ENCODE peak calls at places on chromosomes 5 and 9, in five cellular contexts. O is upper lobe of left lung, V is K562, Y is HepG2, G is GM12878. I is an unnamed sample.

GRCh38 chr5:146066968-146067367 is 38.4 kb downstream of the PLAC8L1 start:
- ATAC-seq in O (no peak), V (peak; percentile 73), Y (no peak), G (peak; percentile 16), I (no peak)

GRCh38 chr5:61768692-61769281 is 436.7 kb downstream of the ZSWIM6 start:
- ATAC-seq in O (no peak), Y (peak; percentile 100), G (peak; percentile 98), V (peak; percentile 100), I (no peak)

GRCh38 chr5:170720179-170720578 is 63.3 kb upstream of the GABRP start:
- ATAC-seq in G (no peak), O (no peak), V (no peak), Y (no peak), I (no peak)

GRCh38 chr9:130263601-130264413 is 1.8 kb upstream of the HMCN2 start:
- ATAC-seq in V (no peak), G (no peak), Y (peak; percentile 27), O (no peak), I (no peak)

GRCh38 chr5:14450055-14450524 is 131.5 kb upstream of the OTULINL start:
- ATAC-seq in V (peak; percentile 57), G (no peak), Y (no peak), O (no peak), I (peak; percentile 88)

GRCh38 chr5:60248900-60249299 is 355.4 kb upstream of the PDE4D start:
- ATAC-seq in G (peak; percentile 89), O (no peak), Y (no peak), V (no peak), I (peak; percentile 72)

GRCh38 chr9:1979815-1980367 is 35.3 kb upstream of the SMARCA2 start:
- ATAC-seq in G (peak; percentile 35), O (peak; percentile 72), Y (no peak), V (no peak), I (peak; percentile 67)

GRCh38 chr9:101650096-101650495 is 55.3 kb upstream of the PPP3R2 start:
- ATAC-seq in G (peak; percentile 73), O (no peak), Y (no peak), V (no peak), I (no peak)

GRCh38 chr9:107707915-107708441 is 218.4 kb upstream of the KLF4 start:
- ATAC-seq in O (no peak), Y (no peak), V (peak; percentile 93), G (no peak), I (no peak)

GRCh38 chr5:147290261-147290660 is 55.4 kb downstream of the STK32A start:
- ATAC-seq in O (peak; percentile 87), G (no peak), Y (no peak), V (no peak), I (no peak)

GRCh38 chr9:77892171-77892570 is 139.4 kb downstream of the GNAQ start:
- ATAC-seq in Y (no peak), V (peak; percentile 74), O (no peak), G (peak; percentile 96), I (no peak)

GRCh38 chr5:160638141-160638742 is 213.8 kb downstream of the ATP10B start:
- ATAC-seq in Y (no peak), V (no peak), G (no peak), O (no peak), I (no peak)

GRCh38 chr5:6659941-6660684 is 26.9 kb downstream of the SRD5A1 start:
- ATAC-seq in V (no peak), G (peak; percentile 90), Y (no peak), O (no peak), I (no peak)

GRCh38 chr5:62931081-62931480 is 352.5 kb downstream of the LRRC70 start:
- ATAC-seq in V (no peak), G (no peak), O (no peak), Y (no peak), I (no peak)

GRCh38 chr5:34499001-34499734 is 157.0 kb upstream of the RAI14 start:
- ATAC-seq in V (no peak), Y (no peak), O (peak; percentile 63), G (peak; percentile 95), I (peak; percentile 78)

GRCh38 chr9:110880123-110880522 is 158.1 kb downstream of the LPAR1 start:
- ATAC-seq in V (no peak), O (no peak), G (no peak), Y (no peak), I (peak; percentile 52)

GRCh38 chr5:131672791-131673190 is 37.8 kb upstream of the RAPGEF6 start:
- ATAC-seq in Y (no peak), O (no peak), V (no peak), G (peak; percentile 37), I (peak; percentile 60)

GRCh38 chr5:39760385-39761198 is 335.8 kb upstream of the DAB2 start:
- ATAC-seq in V (no peak), O (no peak), G (no peak), Y (no peak), I (peak; percentile 93)

GRCh38 chr5:1668141-1668721 is 131.4 kb downstream of the MRPL36 start:
- ATAC-seq in V (peak; percentile 70), Y (peak; percentile 81), O (peak; percentile 27), G (no peak), I (no peak)

DNA sequence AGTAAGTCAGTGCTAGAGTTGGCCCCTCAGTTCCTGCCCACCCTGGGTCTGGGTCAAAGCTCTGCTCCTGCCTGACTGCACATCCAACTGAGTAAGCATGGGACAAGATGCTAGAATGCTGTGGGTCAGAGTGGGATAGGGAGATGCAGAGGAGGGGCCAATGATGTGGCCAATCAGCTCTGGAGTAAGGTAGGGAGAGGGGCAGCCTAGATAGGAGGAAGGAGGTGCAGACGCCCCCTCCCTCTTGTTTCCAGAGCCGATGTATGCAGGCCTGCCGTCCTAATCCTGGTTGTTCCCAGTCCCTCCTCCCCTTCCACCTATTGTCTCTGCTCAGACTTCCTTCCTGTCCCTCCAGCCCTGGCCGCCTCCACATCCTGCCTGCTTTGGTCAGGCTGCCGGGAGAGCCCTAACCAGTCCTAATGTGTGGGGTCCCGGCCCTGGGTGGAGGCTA is 1.3 kb downstream of the ARAP3 start:
- ATAC-seq in O (peak; percentile 61), G (no peak), V (peak; percentile 9), Y (peak; percentile 60), I (peak; percentile 23)
- H3K4me3 ChIP-seq in O (peak overlapping the region; percentile 78), G (no peak overlapping the region), V (peak overlapping the region; percentile 36), Y (no peak overlapping the region), I (peak overlapping the region; percentile 64)

GRCh38 chr5:662751-663435 is 30.3 kb downstream of the TPPP start:
- ATAC-seq in Y (no peak), O (no peak), V (no peak), G (no peak), I (no peak)

GRCh38 chr5:664994-665360 is 28.2 kb downstream of the TPPP start:
- ATAC-seq in G (no peak), O (no peak), V (no peak), Y (no peak), I (no peak)

GRCh38 chr5:663436-664342 is 29.5 kb downstream of the TPPP start:
- ATAC-seq in G (no peak), O (no peak), Y (peak; percentile 41), V (no peak), I (peak; percentile 25)

GRCh38 chr5:665541-665955 is 27.6 kb downstream of the TPPP start:
- ATAC-seq in Y (no peak), G (no peak), V (peak; percentile 67), O (no peak), I (no peak)

DNA sequence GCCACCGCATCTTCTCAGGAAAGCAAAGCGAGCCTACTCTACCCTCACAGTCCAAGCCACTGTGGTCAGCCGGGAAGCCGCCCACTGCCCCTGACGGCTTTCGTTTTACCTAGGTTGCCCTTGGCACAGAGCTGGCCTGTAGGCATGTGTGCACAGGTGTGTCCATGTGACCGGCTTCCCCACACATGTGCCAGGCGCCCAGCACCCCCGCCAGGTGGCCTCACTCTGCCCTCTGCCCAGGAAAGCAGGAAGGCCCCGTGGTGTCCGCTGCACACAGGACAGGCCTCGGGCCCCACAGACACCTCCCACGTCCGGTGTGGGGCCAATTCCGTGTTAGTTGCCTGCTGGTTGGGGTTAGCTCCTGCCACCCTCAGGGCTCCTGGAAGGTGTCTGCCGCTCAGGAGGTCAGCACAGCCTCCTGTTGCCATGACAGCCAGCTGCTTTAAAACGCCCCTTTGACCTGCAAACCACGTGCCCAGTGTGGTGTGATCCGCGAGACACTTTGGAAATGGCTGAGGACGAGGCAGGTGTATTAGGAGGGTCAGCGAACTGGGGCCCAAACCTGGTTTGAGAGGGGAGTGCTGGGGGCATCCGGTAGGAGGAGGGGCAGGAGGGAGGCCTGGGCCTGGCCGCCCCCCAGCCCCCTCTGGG is 28.7 kb downstream of the TPPP start:
- ATAC-seq in O (no peak), Y (no peak), G (no peak), V (no peak), I (no peak)
- H3K36me3 ChIP-seq in O (peaks cover 41% of the 10 kb centered on the region), Y (peaks cover 47% of the 10 kb centered on the region), G (peaks cover 18% of the 10 kb centered on the region), V (peaks cover 78% of the 10 kb centered on the region), I (peaks cover 69% of the 10 kb centered on the region)

GRCh38 chr5:119426059-119426458 is 26.2 kb upstream of the HSD17B4 start:
- ATAC-seq in O (no peak), V (no peak), G (no peak), Y (no peak), I (no peak)

DNA sequence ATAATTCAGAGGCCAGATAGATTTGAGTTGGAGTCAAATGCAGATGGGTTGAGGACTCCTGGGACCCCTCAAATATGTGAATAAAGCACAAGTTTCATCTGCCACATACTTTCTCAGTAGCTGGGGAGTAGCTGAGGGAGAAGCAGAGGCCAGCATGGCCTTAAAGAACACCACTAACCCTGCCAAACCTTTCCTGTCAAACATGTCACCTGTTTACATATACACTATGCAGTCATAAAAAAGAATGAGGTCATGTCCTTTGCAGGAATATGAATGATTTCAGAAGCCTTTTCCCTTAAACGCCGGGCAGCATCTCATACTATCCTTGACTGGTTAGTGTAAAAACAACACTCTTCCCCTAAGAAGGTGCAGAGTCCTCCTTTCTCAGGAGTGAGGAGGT is 25.2 kb upstream of the HSD17B4 start:
- ATAC-seq in Y (no peak), V (peak; percentile 61), G (no peak), O (no peak), I (no peak)
- TF ChIP-seq EP300 in Y (no peak), V (no peak), G (no peak), O (peak; percentile 37), I (no peak)

DNA sequence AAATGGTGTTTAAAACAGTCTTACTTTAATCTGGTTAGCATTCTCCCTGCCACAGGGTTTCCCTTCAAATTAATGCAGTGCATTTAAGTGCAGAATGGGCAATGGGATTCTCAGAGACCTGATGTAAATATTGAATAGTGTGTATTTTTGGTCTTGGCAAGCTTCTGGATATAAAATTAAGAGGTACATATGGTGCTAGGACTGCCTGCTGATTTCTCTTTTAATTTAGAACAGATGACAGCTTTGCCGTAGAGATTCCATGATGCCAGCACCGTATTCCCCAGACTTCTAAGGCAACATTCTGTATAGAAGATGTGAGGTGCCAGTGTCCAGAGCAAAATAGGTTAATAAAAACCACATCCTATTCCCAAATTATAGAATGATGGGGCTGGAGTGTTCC is 1.9 kb downstream of the MTAP start:
- ATAC-seq in O (no peak), G (no peak), Y (no peak), V (no peak), I (no peak)
- H3K4me3 ChIP-seq in O (peak overlapping the region; percentile 86), G (peak overlapping the region; percentile 84), Y (peak overlapping the region; percentile 83), V (no peak overlapping the region), I (no peak overlapping the region)

DNA sequence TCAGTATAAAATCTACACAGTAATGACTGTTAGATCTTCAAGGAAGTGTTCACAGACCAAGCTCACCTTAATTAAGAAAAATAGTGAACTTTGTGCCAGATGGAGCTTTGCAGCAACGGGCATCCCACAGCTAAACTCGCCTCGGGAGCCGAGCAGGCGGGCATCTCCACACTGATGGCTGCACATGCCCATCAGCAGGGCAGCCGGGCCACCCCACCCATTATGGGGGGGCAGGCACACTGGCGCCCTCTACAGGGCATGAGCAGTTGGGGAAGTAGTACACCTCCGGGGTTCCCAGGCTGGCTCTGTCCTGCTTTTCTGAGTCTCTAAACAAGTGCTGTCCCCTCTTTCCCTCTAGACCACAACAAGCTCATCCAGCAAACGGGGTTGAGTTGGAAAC is 21.6 kb downstream of the ANKS6 start:
- ATAC-seq in G (peak; percentile 48), Y (no peak), O (no peak), V (peak; percentile 90), I (no peak)
- H3K36me3 ChIP-seq in G (no peaks in the 10 kb centered on the region), Y (no peaks in the 10 kb centered on the region), O (peaks cover 40% of the 10 kb centered on the region), V (peaks cover 82% of the 10 kb centered on the region), I (no peaks in the 10 kb centered on the region)